ENCODE peak calls at places on chromosomes 2 and 18, in nine cellular contexts. I is CD4-positive, alpha-beta memory T cell; H is T-helper 2 cell; J is activated T-cell treated with anti-CD3 and anti-CD28 coated beads for 1 hour; O is left kidney; Z is effector memory CD4-positive, alpha-beta T cell; U is HEK293T; M is GDM1; Y is endothelial cell. D is an unnamed sample.

GRCh38 chr2:72579595-72580180 is 246.1 kb downstream of the EXOC6B start:
- DNase-seq in Y (no peak), I (peak; percentile 28), Z (no peak), J (no peak), U (peak; percentile 33), O (peak; percentile 72), M (peak; percentile 1), H (peak; percentile 50), D (no peak)

GRCh38 chr2:30152385-30152784 is 5.6 kb downstream of the YPEL5 start:
- DNase-seq in Y (no peak), H (no peak), I (no peak), U (no peak), J (no peak), Z (no peak), O (no peak), M (no peak), D (no peak)

GRCh38 chr2:173720310-173720709 is 244.9 kb downstream of the SP3 start:
- DNase-seq in I (no peak), O (peak; percentile 21), Y (no peak), U (peak; percentile 22), M (no peak), H (no peak), J (no peak), Z (no peak), D (no peak)

GRCh38 chr18:57780318-57781127 is 22.6 kb downstream of the ATP8B1 start:
- DNase-seq in H (no peak), Y (no peak), U (no peak), J (no peak), Z (no peak), O (peak; percentile 73), M (no peak), I (no peak), D (no peak)

GRCh38 chr2:239601880-239602279 is 201.1 kb upstream of the HDAC4 start:
- DNase-seq in O (no peak), Y (no peak), H (no peak), Z (no peak), M (no peak), U (no peak), I (no peak), J (no peak), D (no peak)

GRCh38 chr2:146417942-146418341 is 1426.9 kb upstream of the ACVR2A start:
- DNase-seq in Z (no peak), O (no peak), M (no peak), I (no peak), H (no peak), U (no peak), J (no peak), Y (no peak), D (no peak)

GRCh38 chr2:234161932-234162331 is 111.4 kb downstream of the SPP2 start:
- DNase-seq in Z (no peak), U (no peak), I (no peak), Y (no peak), M (no peak), O (no peak), H (no peak), J (no peak), D (no peak)

GRCh38 chr2:49241991-49242390 is 87.7 kb upstream of the FSHR start:
- DNase-seq in J (no peak), H (no peak), M (no peak), I (no peak), Y (no peak), O (no peak), Z (no peak), U (no peak), D (no peak)

GRCh38 chr2:100819365-100820345 is at the start of gene NPAS2:
- DNase-seq in J (peak; percentile 9), U (peak; percentile 67), M (no peak), Z (no peak), H (peak; percentile 24), Y (peak; percentile 53), O (peak; percentile 83), I (no peak), D (no peak)

GRCh38 chr2:121790276-121790956 is 35.0 kb downstream of the TSN start:
- DNase-seq in U (no peak), Z (no peak), H (no peak), M (no peak), I (no peak), J (no peak), Y (no peak), O (no peak), D (no peak)

GRCh38 chr2:127568128-127568527 is 32.6 kb downstream of the MYO7B start:
- DNase-seq in J (no peak), H (no peak), U (no peak), Y (no peak), M (no peak), O (no peak), Z (no peak), I (no peak), D (no peak)

GRCh38 chr18:79866889-79867574 is 69.3 kb downstream of the KCNG2 start:
- DNase-seq in Z (no peak), Y (no peak), O (no peak), J (no peak), U (no peak), I (no peak), M (no peak), H (peak; percentile 14), D (no peak)

GRCh38 chr18:44651453-44651852 is 29.2 kb upstream of the SETBP1 start:
- DNase-seq in U (no peak), I (no peak), H (no peak), O (no peak), M (no peak), Z (no peak), J (no peak), Y (no peak), D (no peak)

GRCh38 chr2:128236491-128237035 is 82.1 kb downstream of the HS6ST1 start:
- DNase-seq in M (no peak), U (no peak), I (no peak), Z (no peak), O (no peak), H (no peak), Y (no peak), J (no peak), D (no peak)

D was measured in T-helper 22 cell.